ENCODE peak calls at places on chromosomes 2 and 18, in five cellular contexts. U is psoas muscle, I is iPS DF 19.7, T is activated gamma-delta T cell, Z is neural crest cell. Q is an unnamed sample.

GRCh38 chr2:20532634-20533437 is 86.0 kb downstream of the RHOB start:
- DNase-seq in U (no peak), T (no peak), I (no peak), Z (no peak), Q (no peak)

GRCh38 chr2:83567551-83567950 is 891.5 kb downstream of the SUCLG1 start:
- DNase-seq in I (no peak), U (no peak), T (no peak), Z (no peak), Q (no peak)

GRCh38 chr2:241701405-241702154 is at the start of gene ING5:
- DNase-seq in Z (peak; percentile 96), T (peak; percentile 95), U (peak; percentile 99), I (no peak), Q (peak; percentile 98)

GRCh38 chr2:149012545-149012944 is 26.0 kb upstream of the LYPD6B start:
- DNase-seq in U (no peak), T (no peak), Z (no peak), I (no peak), Q (no peak)

GRCh38 chr18:60892441-60892840 is 440.8 kb upstream of the CDH20 start:
- DNase-seq in U (no peak), I (no peak), Z (no peak), T (no peak), Q (no peak)

GRCh38 chr2:143420313-143420712 is 291.1 kb downstream of the ARHGAP15 start:
- DNase-seq in U (no peak), T (no peak), I (no peak), Z (no peak), Q (no peak)

GRCh38 chr2:234290671-234291070 is 206.2 kb downstream of the ARL4C start:
- DNase-seq in I (no peak), T (peak; percentile 21), U (no peak), Z (no peak), Q (no peak)

GRCh38 chr2:71465356-71465755 is 12.0 kb downstream of the DYSF start:
- DNase-seq in I (no peak), Z (no peak), T (no peak), U (no peak), Q (no peak)

GRCh38 chr18:9135912-9136314 is 668 bp upstream of the ANKRD12 start:
- DNase-seq in Z (no peak), U (no peak), I (no peak), T (peak; percentile 61), Q (no peak)

GRCh38 chr2:67243919-67244318 is 153.2 kb upstream of the ETAA1 start:
- DNase-seq in Z (no peak), I (no peak), U (no peak), T (no peak), Q (no peak)

GRCh38 chr2:136067465-136067864 is 50.5 kb downstream of the CXCR4 start:
- DNase-seq in Z (no peak), U (no peak), I (no peak), T (no peak), Q (no peak)

Q was measured in ovary.